ENCODE peak calls at places on chromosomes 4 and X, in six cellular contexts. One of them, this sample, is unnamed.

GRCh38 chrX:16825306-16826035 is 39.2 kb downstream of the TXLNG start:
- DNase-seq in erythroblast: no peak
- DNase-seq in right cardiac atrium: no peak
- DNase-seq in BE2C: no peak
- DNase-seq in GM23338: no peak
- DNase-seq in ecto neural progenitor cell: no peak
- DNase-seq in this sample: no peak

GRCh38 chr4:2255501-2256155 is 6.3 kb downstream of the MXD4 start:
- DNase-seq in erythroblast: no peak
- DNase-seq in right cardiac atrium: peak; percentile 54
- DNase-seq in BE2C: peak; percentile 26
- DNase-seq in GM23338: peak; percentile 32
- DNase-seq in ecto neural progenitor cell: no peak
- DNase-seq in this sample: no peak

GRCh38 chrX:11269006-11269405 is 24.2 kb upstream of the AMELX start:
- DNase-seq in erythroblast: no peak
- DNase-seq in right cardiac atrium: no peak
- DNase-seq in BE2C: no peak
- DNase-seq in GM23338: no peak
- DNase-seq in ecto neural progenitor cell: no peak
- DNase-seq in this sample: no peak

GRCh38 chr4:11367371-11367770 is 61.3 kb downstream of the HS3ST1 start:
- DNase-seq in erythroblast: no peak
- DNase-seq in right cardiac atrium: peak; percentile 64
- DNase-seq in BE2C: no peak
- DNase-seq in GM23338: no peak
- DNase-seq in ecto neural progenitor cell: no peak
- DNase-seq in this sample: peak; percentile 11

GRCh38 chr4:152992027-152992426 is 55.9 kb downstream of the FHDC1 start:
- DNase-seq in erythroblast: no peak
- DNase-seq in right cardiac atrium: no peak
- DNase-seq in BE2C: no peak
- DNase-seq in GM23338: no peak
- DNase-seq in ecto neural progenitor cell: no peak
- DNase-seq in this sample: no peak

GRCh38 chr4:74367656-74368055 is 2.7 kb downstream of the EREG start:
- DNase-seq in erythroblast: no peak
- DNase-seq in right cardiac atrium: no peak
- DNase-seq in BE2C: no peak
- DNase-seq in GM23338: no peak
- DNase-seq in ecto neural progenitor cell: no peak
- DNase-seq in this sample: no peak

GRCh38 chr4:124427095-124427767 is 285.3 kb downstream of the ANKRD50 start:
- DNase-seq in erythroblast: no peak
- DNase-seq in right cardiac atrium: peak; percentile 21
- DNase-seq in BE2C: no peak
- DNase-seq in GM23338: no peak
- DNase-seq in ecto neural progenitor cell: no peak
- DNase-seq in this sample: no peak

GRCh38 chr4:74044676-74045075 is 6.2 kb upstream of the CXCL3 start:
- DNase-seq in erythroblast: no peak
- DNase-seq in right cardiac atrium: no peak
- DNase-seq in BE2C: no peak
- DNase-seq in GM23338: no peak
- DNase-seq in ecto neural progenitor cell: no peak
- DNase-seq in this sample: no peak

GRCh38 chr4:103498161-103499070 is 221.4 kb downstream of the TACR3 start:
- DNase-seq in erythroblast: no peak
- DNase-seq in right cardiac atrium: no peak
- DNase-seq in BE2C: no peak
- DNase-seq in GM23338: no peak
- DNase-seq in ecto neural progenitor cell: no peak
- DNase-seq in this sample: no peak

GRCh38 chr4:142414336-142414945 is 431.7 kb downstream of the INPP4B start:
- DNase-seq in erythroblast: no peak
- DNase-seq in right cardiac atrium: no peak
- DNase-seq in BE2C: no peak
- DNase-seq in GM23338: no peak
- DNase-seq in ecto neural progenitor cell: no peak
- DNase-seq in this sample: no peak

GRCh38 chr4:87220094-87220831 is at the start of gene KLHL8:
- DNase-seq in erythroblast: peak; percentile 88
- DNase-seq in right cardiac atrium: peak; percentile 90
- DNase-seq in BE2C: peak; percentile 91
- DNase-seq in GM23338: peak; percentile 88
- DNase-seq in ecto neural progenitor cell: peak; percentile 92
- DNase-seq in this sample: peak; percentile 79

GRCh38 chr4:212438-213174 is 88.3 kb downstream of the ZNF718 start:
- DNase-seq in erythroblast: no peak
- DNase-seq in right cardiac atrium: peak; percentile 83
- DNase-seq in BE2C: no peak
- DNase-seq in GM23338: peak; percentile 98
- DNase-seq in ecto neural progenitor cell: no peak
- DNase-seq in this sample: peak; percentile 31

GRCh38 chrX:11558972-11559371 is 106.7 kb downstream of the ARHGAP6 start:
- DNase-seq in erythroblast: peak; percentile 53
- DNase-seq in right cardiac atrium: no peak
- DNase-seq in BE2C: peak; percentile 33
- DNase-seq in GM23338: peak; percentile 48
- DNase-seq in ecto neural progenitor cell: no peak
- DNase-seq in this sample: no peak

GRCh38 chrX:72295745-72296144 is 10.0 kb downstream of the CITED1 start:
- DNase-seq in erythroblast: no peak
- DNase-seq in right cardiac atrium: no peak
- DNase-seq in BE2C: no peak
- DNase-seq in GM23338: no peak
- DNase-seq in ecto neural progenitor cell: no peak
- DNase-seq in this sample: no peak

GRCh38 chr4:87949961-87950360 is 25.6 kb upstream of the SPP1 start:
- DNase-seq in erythroblast: no peak
- DNase-seq in right cardiac atrium: no peak
- DNase-seq in BE2C: no peak
- DNase-seq in GM23338: no peak
- DNase-seq in ecto neural progenitor cell: no peak
- DNase-seq in this sample: no peak

GRCh38 chr4:9870165-9870564 is 88.7 kb downstream of the DRD5 start:
- DNase-seq in erythroblast: no peak
- DNase-seq in right cardiac atrium: no peak
- DNase-seq in BE2C: no peak
- DNase-seq in GM23338: no peak
- DNase-seq in ecto neural progenitor cell: no peak
- DNase-seq in this sample: no peak

GRCh38 chr4:6128221-6128871 is 72.0 kb downstream of the JAKMIP1 start:
- DNase-seq in erythroblast: no peak
- DNase-seq in right cardiac atrium: no peak
- DNase-seq in BE2C: no peak
- DNase-seq in GM23338: no peak
- DNase-seq in ecto neural progenitor cell: peak; percentile 65
- DNase-seq in this sample: peak; percentile 22

GRCh38 chr4:107977482-107977881 is 12.2 kb upstream of the HADH start:
- DNase-seq in erythroblast: no peak
- DNase-seq in right cardiac atrium: no peak
- DNase-seq in BE2C: no peak
- DNase-seq in GM23338: no peak
- DNase-seq in ecto neural progenitor cell: no peak
- DNase-seq in this sample: no peak

GRCh38 chrX:102976290-102976689 is 39.2 kb downstream of the RAB40AL start:
- DNase-seq in erythroblast: no peak
- DNase-seq in right cardiac atrium: no peak
- DNase-seq in BE2C: no peak
- DNase-seq in GM23338: no peak
- DNase-seq in ecto neural progenitor cell: no peak
- DNase-seq in this sample: no peak

GRCh38 chr4:168574581-168575295 is 77.9 kb downstream of the PALLD start:
- DNase-seq in erythroblast: no peak
- DNase-seq in right cardiac atrium: no peak
- DNase-seq in BE2C: no peak
- DNase-seq in GM23338: no peak
- DNase-seq in ecto neural progenitor cell: no peak
- DNase-seq in this sample: no peak

GRCh38 chr4:173531085-173531965 is 1.3 kb upstream of the HAND2 start:
- DNase-seq in erythroblast: no peak
- DNase-seq in right cardiac atrium: peak; percentile 67
- DNase-seq in BE2C: peak; percentile 64
- DNase-seq in GM23338: peak; percentile 50
- DNase-seq in ecto neural progenitor cell: peak; percentile 61
- DNase-seq in this sample: no peak

GRCh38 chr4:48780867-48781219 is 764 bp upstream of the FRYL start:
- DNase-seq in erythroblast: peak; percentile 62
- DNase-seq in right cardiac atrium: peak; percentile 34
- DNase-seq in BE2C: peak; percentile 28
- DNase-seq in GM23338: no peak
- DNase-seq in ecto neural progenitor cell: no peak
- DNase-seq in this sample: no peak

GRCh38 chr4:122050836-122051235 is 99.0 kb upstream of the TRPC3 start:
- DNase-seq in erythroblast: no peak
- DNase-seq in right cardiac atrium: no peak
- DNase-seq in BE2C: no peak
- DNase-seq in GM23338: no peak
- DNase-seq in ecto neural progenitor cell: no peak
- DNase-seq in this sample: no peak

GRCh38 chr4:158656439-158656838 is 15.2 kb downstream of the C4orf46 start:
- DNase-seq in erythroblast: no peak
- DNase-seq in right cardiac atrium: no peak
- DNase-seq in BE2C: no peak
- DNase-seq in GM23338: peak; percentile 37
- DNase-seq in ecto neural progenitor cell: peak; percentile 54
- DNase-seq in this sample: peak; percentile 12

GRCh38 chr4:33104190-33104773 is 2384.1 kb downstream of the PCDH7 start:
- DNase-seq in erythroblast: no peak
- DNase-seq in right cardiac atrium: no peak
- DNase-seq in BE2C: no peak
- DNase-seq in GM23338: peak; percentile 5
- DNase-seq in ecto neural progenitor cell: no peak
- DNase-seq in this sample: no peak

GRCh38 chr4:183398298-183399129 is 45.9 kb upstream of the CDKN2AIP start:
- DNase-seq in erythroblast: peak; percentile 84
- DNase-seq in right cardiac atrium: peak; percentile 80
- DNase-seq in BE2C: peak; percentile 86
- DNase-seq in GM23338: peak; percentile 88
- DNase-seq in ecto neural progenitor cell: peak; percentile 85
- DNase-seq in this sample: peak; percentile 65

GRCh38 chrX:2689773-2690666 is 1.1 kb upstream of the CD99 start:
- DNase-seq in erythroblast: no peak
- DNase-seq in right cardiac atrium: no peak
- DNase-seq in BE2C: no peak
- DNase-seq in GM23338: peak; percentile 58
- DNase-seq in ecto neural progenitor cell: no peak
- DNase-seq in this sample: no peak

GRCh38 chr4:139024686-139025085 is 9.1 kb downstream of the NOCT start:
- DNase-seq in erythroblast: no peak
- DNase-seq in right cardiac atrium: no peak
- DNase-seq in BE2C: no peak
- DNase-seq in GM23338: no peak
- DNase-seq in ecto neural progenitor cell: no peak
- DNase-seq in this sample: no peak

GRCh38 chrX:110089656-110090404 is 86.9 kb downstream of the TMEM164 start:
- DNase-seq in erythroblast: peak; percentile 3
- DNase-seq in right cardiac atrium: no peak
- DNase-seq in BE2C: no peak
- DNase-seq in GM23338: no peak
- DNase-seq in ecto neural progenitor cell: no peak
- DNase-seq in this sample: no peak

GRCh38 chr4:47703964-47704363 is 133.9 kb downstream of the CORIN start:
- DNase-seq in erythroblast: no peak
- DNase-seq in right cardiac atrium: no peak
- DNase-seq in BE2C: no peak
- DNase-seq in GM23338: no peak
- DNase-seq in ecto neural progenitor cell: no peak
- DNase-seq in this sample: no peak

GRCh38 chr4:158630893-158631292 is 40.8 kb downstream of the C4orf46 start:
- DNase-seq in erythroblast: no peak
- DNase-seq in right cardiac atrium: no peak
- DNase-seq in BE2C: no peak
- DNase-seq in GM23338: no peak
- DNase-seq in ecto neural progenitor cell: no peak
- DNase-seq in this sample: no peak

GRCh38 chrX:134533952-134534351 is 74.0 kb downstream of the HPRT1 start:
- DNase-seq in erythroblast: peak; percentile 1
- DNase-seq in right cardiac atrium: no peak
- DNase-seq in BE2C: no peak
- DNase-seq in GM23338: no peak
- DNase-seq in ecto neural progenitor cell: no peak
- DNase-seq in this sample: no peak

GRCh38 chr4:11532138-11532537 is 103.4 kb upstream of the HS3ST1 start:
- DNase-seq in erythroblast: no peak
- DNase-seq in right cardiac atrium: no peak
- DNase-seq in BE2C: no peak
- DNase-seq in GM23338: no peak
- DNase-seq in ecto neural progenitor cell: no peak
- DNase-seq in this sample: no peak

This sample was measured in neural crest cell.